ENCODE peak calls at places on chromosome 13, in eight cellular contexts. M, G, C, X, J, V, E and D are unnamed samples.

GRCh38 chr13:44243198-44243852 is 130.3 kb upstream of the SERP2 start:
- DNase-seq in G (peak; percentile 66), C (peak; percentile 60), J (no peak), M (peak; percentile 88), V (no peak), X (peak; percentile 73), E (peak; percentile 52), D (no peak)

GRCh38 chr13:28658539-28658795 is 463 bp upstream of the POMP start:
- DNase-seq in C (no peak), M (no peak), V (no peak), G (no peak), X (no peak), J (no peak), E (no peak), D (no peak)

GRCh38 chr13:43698743-43699142 is 88.0 kb downstream of the ENOX1 start:
- DNase-seq in V (peak; percentile 16), E (no peak), G (no peak), C (no peak), J (no peak), X (peak; percentile 69), M (no peak), D (no peak)

GRCh38 chr13:107843281-107843680 is 372.1 kb downstream of the LIG4 start:
- DNase-seq in G (no peak), C (no peak), X (no peak), V (no peak), E (no peak), M (no peak), J (no peak), D (no peak)

GRCh38 chr13:85093808-85094207 is 705.4 kb downstream of the SLITRK6 start:
- DNase-seq in C (no peak), V (no peak), J (peak; percentile 63), E (no peak), M (no peak), X (no peak), G (no peak), D (no peak)

GRCh38 chr13:113667771-113668490 is 912 bp downstream of the GRK1 start:
- DNase-seq in M (no peak), E (peak; percentile 4), X (no peak), J (peak; percentile 41), V (no peak), G (no peak), C (no peak), D (no peak)

GRCh38 chr13:113932060-113932459 is 41.8 kb downstream of the C13orf46 start:
- DNase-seq in E (no peak), V (no peak), C (no peak), X (no peak), G (no peak), M (no peak), J (no peak), D (no peak)

GRCh38 chr13:79402679-79403078 is 3.4 kb downstream of the RBM26 start:
- DNase-seq in X (no peak), J (no peak), E (no peak), G (no peak), M (no peak), V (no peak), C (no peak), D (no peak)

GRCh38 chr13:108618233-108618632 is 11.2 kb upstream of the MYO16 start:
- DNase-seq in C (no peak), V (no peak), J (no peak), E (no peak), G (no peak), X (no peak), M (no peak), D (no peak)

GRCh38 chr13:76822691-76823267 is 63.4 kb downstream of the KCTD12 start:
- DNase-seq in E (no peak), V (no peak), M (no peak), J (no peak), C (no peak), G (peak; percentile 10), X (peak; percentile 74), D (peak; percentile 36)

GRCh38 chr13:99974939-99975561 is 3.5 kb upstream of the ZIC5 start:
- DNase-seq in E (no peak), V (no peak), X (no peak), C (no peak), G (no peak), J (no peak), M (no peak), D (no peak)

GRCh38 chr13:96492758-96493157 is 402.9 kb downstream of the HS6ST3 start:
- DNase-seq in E (no peak), X (no peak), J (peak; percentile 50), G (no peak), M (no peak), V (no peak), C (no peak), D (no peak)

GRCh38 chr13:48739346-48740037 is 85.8 kb downstream of the CYSLTR2 start:
- DNase-seq in X (no peak), M (no peak), V (no peak), C (no peak), J (peak; percentile 70), G (no peak), E (no peak), D (no peak)

GRCh38 chr13:20401958-20402856 is 123.5 kb downstream of the CRYL1 start:
- DNase-seq in M (no peak), C (no peak), J (no peak), E (no peak), V (no peak), X (peak; percentile 75), G (no peak), D (no peak)

GRCh38 chr13:51534075-51534817 is 50.0 kb upstream of the WDFY2 start:
- DNase-seq in E (peak; percentile 20), G (no peak), C (no peak), J (peak; percentile 78), M (peak; percentile 30), V (no peak), X (peak; percentile 43), D (peak; percentile 3)

GRCh38 chr13:104691765-104692164 is 1625.5 kb upstream of the SLC10A2 start:
- DNase-seq in C (no peak), M (peak; percentile 31), V (no peak), X (no peak), E (no peak), J (no peak), G (no peak), D (no peak)

GRCh38 chr13:42532561-42533335 is 41.2 kb upstream of the TNFSF11 start:
- DNase-seq in V (no peak), J (no peak), G (no peak), X (no peak), E (no peak), M (no peak), C (no peak), D (no peak)

GRCh38 chr13:75415720-75416119 is 66.2 kb downstream of the TBC1D4 start:
- DNase-seq in G (no peak), E (no peak), J (no peak), M (no peak), C (no peak), V (peak; percentile 26), X (peak; percentile 82), D (no peak)

GRCh38 chr13:29858667-29859066 is 8.2 kb upstream of the UBL3 start:
- DNase-seq in G (no peak), E (no peak), C (no peak), X (peak; percentile 89), V (no peak), J (no peak), M (no peak), D (no peak)

GRCh38 chr13:74695021-74695800 is 561.0 kb upstream of the KLF12 start:
- DNase-seq in J (no peak), C (no peak), E (no peak), X (peak; percentile 32), M (no peak), V (no peak), G (no peak), D (no peak)

GRCh38 chr13:50457430-50458393 is 385.8 kb downstream of the DLEU7 start:
- DNase-seq in V (no peak), G (peak; percentile 1), X (no peak), C (no peak), M (no peak), E (no peak), J (no peak), D (no peak)

DNA sequence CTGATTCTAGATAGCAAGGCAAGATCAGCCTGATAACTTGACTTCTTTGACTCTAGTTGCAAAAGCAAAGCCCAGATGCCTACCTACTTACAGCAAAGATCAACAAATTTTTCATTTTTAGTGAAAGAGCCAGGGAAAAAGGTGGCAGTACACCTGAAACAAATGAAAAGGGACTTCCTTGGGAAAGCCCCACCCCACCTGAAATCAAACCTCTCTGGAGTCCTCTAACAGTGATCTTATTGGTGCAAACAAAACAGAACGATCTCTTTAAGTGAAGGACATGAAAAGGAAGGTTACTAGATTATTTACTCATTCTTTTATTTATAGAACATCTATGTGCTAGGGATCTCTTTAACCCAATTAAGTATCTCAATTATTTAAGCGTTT is 507 bp upstream of the LCP1 start:
- DNase-seq in C (no peak), V (no peak), E (no peak), J (no peak), M (no peak), X (no peak), G (no peak), D (no peak)
- H3K27ac ChIP-seq in C (no peak overlapping the region), V (no peak overlapping the region), E (no peak overlapping the region), J (no peak overlapping the region), M (peak overlapping the region; percentile 100), X (no peak overlapping the region), G (no peak overlapping the region), D (peak overlapping the region; percentile 82)

GRCh38 chr13:102667023-102667422 is 27.8 kb downstream of the METTL21C start:
- DNase-seq in X (no peak), E (no peak), C (no peak), M (no peak), V (no peak), J (no peak), G (no peak), D (no peak)
- H3K9me3 ChIP-seq in X (no peaks in the 10 kb centered on the region), E (peaks cover 5% of the 10 kb centered on the region), C (peaks cover 16% of the 10 kb centered on the region), M (peaks cover 28% of the 10 kb centered on the region), V (no peaks in the 10 kb centered on the region), J (no peaks in the 10 kb centered on the region), G (no peaks in the 10 kb centered on the region), D (peaks cover 14% of the 10 kb centered on the region)

GRCh38 chr13:34152409-34152808 is 334.5 kb downstream of the RFC3 start:
- DNase-seq in X (no peak), C (no peak), J (no peak), M (no peak), V (no peak), G (no peak), E (no peak), D (no peak)
- H3K27ac ChIP-seq in X (no peak overlapping the region), C (no peak overlapping the region), J (no peak overlapping the region), M (no peak overlapping the region), V (no peak overlapping the region), G (no peak overlapping the region), E (no peak overlapping the region), D (no peak overlapping the region)

DNA sequence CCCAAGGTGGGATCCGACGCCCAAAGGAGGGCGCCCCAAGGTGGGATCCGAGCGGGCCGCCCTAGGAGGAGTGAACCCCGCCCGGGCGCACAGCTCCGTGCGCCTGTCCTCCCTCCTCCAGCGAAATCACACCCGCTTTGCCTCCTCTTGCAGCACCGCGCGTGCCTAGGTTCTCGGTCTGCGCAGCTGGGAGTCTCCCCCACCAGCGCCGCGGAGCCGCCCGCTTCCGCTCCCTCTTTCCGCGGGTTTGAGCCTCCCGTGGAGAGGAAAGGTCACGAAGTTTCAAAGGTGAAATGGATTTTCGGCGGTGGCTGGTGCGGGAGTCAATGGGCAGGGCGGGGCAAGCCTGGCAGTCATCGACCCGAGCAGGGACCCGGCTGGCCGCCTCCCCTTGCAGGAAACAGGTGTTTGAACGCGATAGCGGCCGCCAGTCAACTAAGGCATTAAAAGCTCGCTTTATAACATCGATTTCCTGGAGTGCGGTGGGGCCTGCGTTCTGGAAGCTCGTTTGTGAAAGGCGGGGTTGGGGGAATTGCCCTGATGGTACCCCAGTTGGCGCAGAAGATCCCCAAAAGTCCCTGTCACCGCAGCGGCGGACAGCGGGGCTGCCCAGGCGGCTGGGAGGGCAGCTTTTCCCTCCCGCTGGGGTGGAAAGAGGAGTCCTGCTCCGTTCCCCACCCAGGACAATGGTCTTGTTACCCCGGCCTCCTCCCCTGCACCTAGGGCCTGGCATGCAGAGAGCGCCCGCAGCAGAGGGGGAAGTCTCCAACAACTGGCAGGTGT is 9.0 kb upstream of the SOX1 start:
- DNase-seq in C (no peak), G (no peak), J (peak; percentile 27), E (no peak), V (no peak), M (no peak), X (no peak), D (no peak)
- H3K9me3 ChIP-seq in C (no peaks in the 10 kb centered on the region), G (no peaks in the 10 kb centered on the region), J (no peaks in the 10 kb centered on the region), E (no peaks in the 10 kb centered on the region), V (peaks cover 7% of the 10 kb centered on the region), M (no peaks in the 10 kb centered on the region), X (no peaks in the 10 kb centered on the region), D (no peaks in the 10 kb centered on the region)